ENCODE peak calls at places on chromosomes 2 and 18, in eight cellular contexts. Z is G401; M is adrenal gland; R is A549; W is stimulated activated CD8-positive, alpha-beta memory T cell treated with anti-CD3 and anti-CD28 coated beads, Interleukin-12 subunit alpha, Interleukin-12 subunit beta, amount 100 ng/mL, for 4 hours; A is anterior cingulate cortex; K is NCI-H2107; G is iris pigment epithelial cell. L is an unnamed sample.

GRCh38 chr2:94861308-94862152 is 9.7 kb upstream of the TEKT4 start:
- DNase-seq in R (no peak), Z (no peak), K (no peak), M (no peak), G (no peak), W (no peak), A (no peak), L (no peak)

GRCh38 chr18:56202567-56203136 is 435.7 kb downstream of the TXNL1 start:
- DNase-seq in G (no peak), W (no peak), K (no peak), M (no peak), R (no peak), A (no peak), Z (peak), L (no peak)

GRCh38 chr2:98444436-98445166 is at the start of gene INPP4A:
- DNase-seq in G (peak), M (peak), K (peak), Z (peak), W (peak), R (peak), A (peak), L (peak)

GRCh38 chr2:71466301-71467179 is 13.2 kb downstream of the DYSF start:
- DNase-seq in A (peak), R (peak), W (no peak), M (peak), G (peak), Z (no peak), K (no peak), L (no peak)

GRCh38 chr2:6474368-6475140 is 391.2 kb downstream of the CMPK2 start:
- DNase-seq in M (no peak), W (no peak), R (no peak), A (no peak), Z (no peak), K (no peak), G (no peak), L (no peak)

GRCh38 chr2:29033656-29034055 is 40.7 kb downstream of the PCARE start:
- DNase-seq in K (no peak), G (no peak), R (peak), W (no peak), A (no peak), Z (no peak), M (no peak), L (no peak)

GRCh38 chr2:219902870-219903269 is 275.4 kb downstream of the SLC4A3 start:
- DNase-seq in A (no peak), G (no peak), M (no peak), W (no peak), K (no peak), R (no peak), Z (no peak), L (no peak)

GRCh38 chr2:118348380-118349024 is 260.2 kb downstream of the INSIG2 start:
- DNase-seq in W (no peak), K (no peak), R (no peak), M (no peak), G (no peak), Z (no peak), A (no peak), L (no peak)

GRCh38 chr18:48987821-48988220 is 37.1 kb upstream of the SMAD7 start:
- DNase-seq in G (no peak), W (no peak), Z (no peak), R (no peak), M (no peak), K (no peak), A (no peak), L (no peak)

GRCh38 chr2:204315236-204315662 is 230.0 kb upstream of the PARD3B start:
- DNase-seq in G (peak), R (no peak), A (no peak), W (no peak), Z (peak), K (no peak), M (peak), L (no peak)

GRCh38 chr2:149826471-149827125 is 239.0 kb upstream of the MMADHC start:
- DNase-seq in A (no peak), G (peak), R (no peak), K (no peak), W (no peak), M (no peak), Z (no peak), L (no peak)

GRCh38 chr2:28367667-28368416 is 24.8 kb upstream of the FOSL2 start:
- DNase-seq in Z (no peak), A (no peak), M (no peak), K (no peak), W (no peak), R (no peak), G (no peak), L (no peak)

GRCh38 chr2:54768772-54769428 is 45.4 kb downstream of the EML6 start:
- DNase-seq in W (no peak), R (no peak), A (no peak), Z (no peak), G (no peak), M (no peak), K (no peak), L (no peak)

GRCh38 chr2:112740522-112740921 is 19.7 kb downstream of the NT5DC4 start:
- DNase-seq in G (no peak), A (no peak), W (no peak), M (no peak), R (no peak), K (no peak), Z (no peak), L (no peak)

GRCh38 chr18:55774505-55774904 is 186.5 kb upstream of the TCF4 start:
- DNase-seq in W (no peak), G (no peak), M (no peak), Z (no peak), R (no peak), A (no peak), K (no peak), L (no peak)

GRCh38 chr18:3906072-3906471 is 456.1 kb downstream of the TGIF1 start:
- DNase-seq in W (no peak), M (no peak), A (no peak), G (no peak), K (no peak), R (peak), Z (no peak), L (no peak)

GRCh38 chr2:102070058-102070642 is 72.4 kb upstream of the IL1R1 start:
- DNase-seq in R (peak), Z (peak), G (peak), M (peak), W (no peak), A (no peak), K (no peak), L (no peak)

GRCh38 chr2:147027451-147027850 is 817.4 kb upstream of the ACVR2A start:
- DNase-seq in Z (no peak), M (no peak), W (no peak), G (no peak), R (no peak), K (no peak), A (no peak), L (no peak)

GRCh38 chr2:96321230-96322103 is 3.6 kb upstream of the ITPRIPL1 start:
- DNase-seq in K (no peak), G (peak), W (peak), R (peak), A (no peak), M (peak), Z (peak), L (peak)

GRCh38 chr2:54566896-54567295 is 110.8 kb downstream of the SPTBN1 start:
- DNase-seq in A (no peak), G (no peak), W (no peak), K (no peak), M (no peak), Z (no peak), R (no peak), L (no peak)

GRCh38 chr18:3060667-3061580 is 48.0 kb upstream of the LPIN2 start:
- DNase-seq in M (peak), Z (no peak), G (no peak), R (no peak), A (no peak), K (no peak), W (no peak), L (peak)

GRCh38 chr2:23091900-23092299 is 293.1 kb upstream of the KLHL29 start:
- DNase-seq in A (no peak), G (no peak), K (no peak), Z (no peak), R (no peak), M (no peak), W (no peak), L (no peak)

GRCh38 chr2:231691251-231691772 is 17.0 kb upstream of the PTMA start:
- DNase-seq in R (no peak), M (no peak), Z (no peak), G (no peak), K (no peak), W (no peak), A (no peak), L (no peak)

GRCh38 chr2:177433402-177433801 is 40.8 kb downstream of the AGPS start:
- DNase-seq in G (peak), R (peak), M (no peak), Z (no peak), W (no peak), K (no peak), A (no peak), L (no peak)

GRCh38 chr2:237593596-237594310 is 3.2 kb upstream of the RAB17 start:
- DNase-seq in G (no peak), R (no peak), A (no peak), W (no peak), M (no peak), Z (no peak), K (no peak), L (no peak)

GRCh38 chr18:11999431-11999830 is 18.1 kb downstream of the IMPA2 start:
- DNase-seq in Z (no peak), R (no peak), K (no peak), G (no peak), M (no peak), A (no peak), W (no peak), L (no peak)

L was measured in activated naive CD4-positive, alpha-beta T cell treated with anti-CD3 and anti-CD28 coated beads, Interleukin-2, amount 50 U/mL, for 72 hours.